ENCODE peak calls at places on chromosomes 16 and 17, in four cellular contexts. D is HepG2, Z is SK-N-SH, H is GM12878. U is an unnamed sample.

GRCh38 chr17:50308666-50309065 is 34.4 kb downstream of the TMEM92 start:
- DNase-seq in D (no peak), H (no peak), Z (no peak), U (no peak)

GRCh38 chr16:2032285-2033056 is 5.8 kb downstream of the NHERF2 start:
- DNase-seq in Z (no peak), H (no peak), D (no peak), U (no peak)

GRCh38 chr17:10278218-10278617 is 79.8 kb upstream of the GAS7 start:
- DNase-seq in H (no peak), D (no peak), Z (no peak), U (peak)

GRCh38 chr17:63434951-63435571 is 11.0 kb downstream of the CYB561 start:
- DNase-seq in D (no peak), Z (peak), H (no peak), U (peak)

GRCh38 chr16:79798416-79799053 is 198.0 kb upstream of the MAF start:
- DNase-seq in H (no peak), Z (no peak), D (no peak), U (no peak)

GRCh38 chr16:175145-175949 is 1.1 kb upstream of the HBA1 start:
- DNase-seq in H (no peak), Z (peak), D (no peak), U (no peak)

GRCh38 chr17:4394208-4395110 is 28.0 kb upstream of the UBE2G1 start:
- DNase-seq in Z (no peak), H (no peak), D (no peak), U (no peak)

GRCh38 chr17:4175921-4176802 is 33.2 kb downstream of the CYB5D2 start:
- DNase-seq in H (no peak), Z (no peak), D (no peak), U (no peak)

GRCh38 chr17:17911003-17911613 is 61.1 kb downstream of the TOM1L2 start:
- DNase-seq in Z (peak), D (no peak), H (no peak), U (no peak)

GRCh38 chr16:87409781-87410180 is 17.6 kb downstream of the MAP1LC3B start:
- DNase-seq in Z (no peak), H (no peak), D (no peak), U (no peak)

GRCh38 chr16:24670623-24671454 is 58.6 kb upstream of the TNRC6A start:
- DNase-seq in H (no peak), Z (peak), D (no peak), U (peak)

DNA sequence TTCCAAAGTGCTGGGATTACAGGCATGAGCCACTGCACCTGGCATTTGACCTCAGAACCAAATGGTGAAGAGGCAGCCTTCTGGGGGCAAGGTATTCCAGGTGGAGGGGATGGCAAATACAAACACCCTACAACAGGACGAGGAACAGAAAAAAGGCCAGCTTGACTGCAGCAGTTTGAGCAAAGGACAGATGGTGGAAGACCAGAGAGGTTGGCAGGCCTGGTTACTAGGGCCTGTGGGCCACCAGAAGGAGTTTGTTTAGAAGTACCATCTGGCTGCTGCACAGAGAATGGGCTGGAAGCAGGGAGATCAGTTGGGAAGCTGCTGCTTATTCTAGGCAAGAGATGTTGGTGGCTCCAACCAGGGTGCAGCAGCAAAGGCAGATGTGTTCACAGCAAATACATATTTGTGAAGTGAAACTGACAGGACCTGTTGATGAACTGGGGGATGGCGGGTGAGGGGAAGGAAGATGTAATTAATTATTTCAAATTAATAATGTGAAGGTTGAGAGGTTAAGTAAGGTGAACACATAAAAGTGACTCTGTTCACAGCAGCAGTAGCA is 2.8 kb upstream of the YPEL2 start:
- DNase-seq in D (no peak), H (no peak), Z (no peak), U (no peak)
- TF ChIP-seq CHD2 in D (no peak), H (no peak), Z (no peak), U (no peak)

GRCh38 chr16:57003439-57004386 is 14.4 kb downstream of the NLRC5 start:
- DNase-seq in D (no peak), H (no peak), Z (no peak), U (no peak)
- TF ChIP-seq PBX3 in D (no peak), H (no peak), Z (no peak), U (no peak)

DNA sequence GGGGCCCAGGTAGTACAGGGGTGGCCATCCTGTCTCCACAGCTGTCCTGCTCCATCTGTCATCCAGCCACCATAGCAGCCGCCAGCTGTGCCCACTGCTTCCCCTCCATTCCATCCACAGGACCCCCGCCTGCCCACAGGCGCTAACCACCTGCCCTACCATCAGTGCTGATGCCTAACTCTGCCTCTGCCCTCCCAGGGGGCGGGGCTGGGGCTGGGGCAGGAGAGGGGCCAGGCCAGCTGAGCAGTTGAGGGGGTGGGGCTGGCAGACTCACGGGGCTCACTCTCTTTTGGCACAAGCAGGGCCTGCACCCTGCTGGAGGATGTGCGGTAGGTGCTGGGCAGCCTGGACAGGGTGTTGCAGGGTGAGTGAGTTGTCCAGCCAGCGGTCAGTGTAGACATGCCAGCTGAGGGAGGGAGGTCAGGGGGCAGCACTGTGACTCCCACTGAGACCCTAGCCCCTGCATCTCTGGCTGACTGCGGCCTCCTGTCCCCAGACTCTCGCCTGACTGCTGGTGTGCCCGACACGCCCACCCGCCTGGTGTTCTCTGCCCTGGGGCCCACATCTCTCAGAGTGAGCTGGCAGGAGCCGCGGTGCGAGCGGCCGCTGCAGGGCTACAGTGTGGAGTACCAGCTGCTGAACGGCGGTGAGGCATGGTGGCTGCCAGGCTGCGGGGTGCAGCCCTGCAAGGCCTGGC is 9.6 kb downstream of the GALK1 start:
- DNase-seq in Z (peak), D (no peak), H (no peak), U (no peak)
- TF ChIP-seq CHD2 in Z (no peak), D (no peak), H (no peak), U (no peak)

DNA sequence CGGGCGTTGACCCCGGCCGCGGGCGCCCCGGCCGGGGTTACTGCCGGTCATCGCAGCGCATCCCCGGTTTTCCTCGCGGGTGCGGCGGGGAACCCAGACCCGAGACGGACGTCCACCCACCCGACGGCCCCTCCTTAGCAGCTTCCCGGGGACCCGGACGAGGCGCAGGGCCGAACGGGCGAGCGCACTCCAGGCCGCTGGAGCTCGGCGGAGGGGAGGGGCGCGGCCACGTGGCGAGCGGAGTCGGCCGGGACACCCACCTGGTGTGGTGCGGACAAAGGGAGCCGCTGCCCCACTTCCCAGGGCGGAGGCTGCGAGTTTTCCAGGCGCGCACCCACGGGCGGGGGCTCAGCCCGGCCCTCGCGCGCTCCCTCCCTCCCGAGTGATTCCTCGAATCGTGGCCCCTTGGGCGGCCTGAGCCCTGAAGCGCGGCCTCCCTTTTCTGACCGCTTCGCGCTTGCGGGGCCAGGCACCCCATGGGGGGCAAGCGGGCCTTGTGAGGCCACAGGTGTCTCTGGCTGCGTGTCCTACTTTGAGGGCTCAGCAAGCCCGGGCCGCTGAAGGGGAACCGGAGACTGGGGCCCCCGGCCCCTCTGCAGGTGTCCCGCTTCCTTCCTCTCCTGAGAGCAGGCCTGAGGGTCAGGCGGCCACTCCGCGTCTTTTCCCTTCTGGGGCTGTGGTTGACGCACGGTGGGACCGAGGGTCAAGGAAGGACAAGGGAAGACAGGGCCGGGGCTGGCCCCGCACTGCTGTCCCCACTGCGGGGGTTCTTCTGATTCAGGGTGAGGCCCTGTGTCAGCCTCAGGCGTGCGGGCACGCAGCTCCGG is 1.1 kb upstream of the FASN start:
- DNase-seq in Z (no peak), H (no peak), D (no peak), U (no peak)
- TF ChIP-seq PBX3 in Z (no peak), H (no peak), D (no peak), U (no peak)

GRCh38 chr16:26993988-26994387 is 72.7 kb upstream of the C16orf82 start:
- DNase-seq in D (no peak), H (no peak), Z (no peak), U (no peak)
- TF ChIP-seq CHD2 in D (no peak), H (no peak), Z (no peak), U (no peak)

GRCh38 chr17:44693609-44694008 is 4.0 kb upstream of the CCDC43 start:
- DNase-seq in D (no peak), H (no peak), Z (no peak), U (no peak)

GRCh38 chr17:44689492-44690217 is at the start of gene CCDC43:
- DNase-seq in Z (peak), D (peak), H (peak), U (peak)

GRCh38 chr17:44687752-44688151 is 1.8 kb downstream of the CCDC43 start:
- DNase-seq in Z (no peak), H (no peak), D (no peak), U (no peak)

GRCh38 chr17:44688200-44688599 is 1.4 kb downstream of the CCDC43 start:
- DNase-seq in D (no peak), Z (no peak), H (no peak), U (no peak)

GRCh38 chr17:44688675-44689491 is 693 bp downstream of the CCDC43 start:
- DNase-seq in D (peak), H (no peak), Z (no peak), U (no peak)
- TF ChIP-seq PBX3 in D (no peak), H (no peak), Z (no peak), U (no peak)

GRCh38 chr16:84507011-84507982 is 2.8 kb upstream of the MEAK7 start:
- DNase-seq in H (peak), Z (no peak), D (no peak), U (no peak)
- TF ChIP-seq CHD2 in H (no peak), Z (no peak), D (no peak), U (no peak)

GRCh38 chr16:31712064-31712540 is 161.5 kb upstream of the ZNF267 start:
- DNase-seq in H (no peak), D (no peak), Z (no peak), U (no peak)

GRCh38 chr16:31715915-31716314 is 157.7 kb upstream of the ZNF267 start:
- DNase-seq in H (no peak), D (no peak), Z (no peak), U (no peak)

GRCh38 chr16:31713071-31713944 is 160.3 kb upstream of the ZNF267 start:
- DNase-seq in D (peak), H (peak), Z (peak), U (peak)

GRCh38 chr16:31714899-31715504 is 158.6 kb upstream of the ZNF267 start:
- DNase-seq in Z (no peak), H (no peak), D (no peak), U (no peak)

GRCh38 chr16:31713945-31714898 is 159.4 kb upstream of the ZNF267 start:
- DNase-seq in H (no peak), Z (peak), D (no peak), U (no peak)
- TF ChIP-seq PBX3 in H (no peak), Z (no peak), D (no peak), U (no peak)

GRCh38 chr17:79925242-79925957 is 86.2 kb upstream of the CBX4 start:
- DNase-seq in D (no peak), H (no peak), Z (no peak), U (peak)

GRCh38 chr17:79926002-79926307 is 86.7 kb upstream of the CBX4 start:
- DNase-seq in Z (no peak), D (no peak), H (no peak), U (no peak)

GRCh38 chr17:79922798-79923197 is 83.6 kb upstream of the CBX4 start:
- DNase-seq in D (no peak), H (no peak), Z (no peak), U (no peak)

GRCh38 chr17:79924639-79924976 is 85.4 kb upstream of the CBX4 start:
- DNase-seq in D (no peak), H (no peak), Z (no peak), U (no peak)

DNA sequence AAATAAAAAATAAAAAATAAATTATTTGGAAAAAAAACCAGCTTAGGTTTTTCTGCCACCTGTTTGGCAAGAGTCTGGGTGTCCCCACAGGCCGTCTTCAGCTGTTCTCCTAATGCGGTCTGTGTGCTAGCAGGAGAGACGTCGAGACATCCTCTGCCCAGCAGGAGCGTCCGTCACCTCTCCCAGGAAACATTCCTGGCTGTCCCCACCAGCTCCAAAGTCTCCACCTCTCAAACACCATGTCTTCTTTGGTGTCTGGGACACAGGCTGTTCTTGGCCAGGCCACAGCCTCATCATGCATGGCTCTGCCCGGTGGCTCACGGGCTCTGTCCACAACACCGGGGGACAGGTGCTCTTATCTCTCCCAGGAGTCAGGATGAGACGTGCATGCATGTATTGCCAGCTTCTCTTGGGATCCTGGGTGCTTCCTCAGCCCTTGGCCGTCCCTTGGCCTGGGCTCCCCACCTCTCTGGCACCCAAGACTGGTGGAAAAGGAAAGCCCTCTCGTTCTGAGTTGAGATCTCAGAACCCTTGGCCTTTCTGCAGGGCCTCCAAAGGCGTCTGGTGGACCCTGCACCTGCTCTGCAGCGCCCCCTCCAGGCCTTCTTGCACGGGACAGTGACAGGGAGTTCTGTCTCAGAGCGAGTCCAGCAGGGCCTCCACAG is 84.9 kb upstream of the CBX4 start:
- DNase-seq in D (peak), Z (peak), H (no peak), U (no peak)
- TF ChIP-seq CHD2 in D (no peak), Z (no peak), H (no peak), U (no peak)

U was measured in A549.